ENCODE peak calls at places on chromosome 3, in seven cellular contexts. One of them, this sample, is unnamed.

GRCh38 chr3:24196526-24196925 is 251.4 kb downstream of the NR1D2 start:
- DNase-seq in memory B cell: no peak
- DNase-seq in activated T-cell treated with anti-CD3 and anti-CD28 coated beads for 1 hour: no peak
- DNase-seq in GM12891: no peak
- DNase-seq in Calu3: no peak
- DNase-seq in NCI-H460: no peak
- DNase-seq in stimulated activated CD8-positive, alpha-beta memory T cell treated with anti-CD3 and anti-CD28 coated beads, Interleukin-7, amount 100 ng/mL, for 24 hours: no peak
- DNase-seq in this sample: no peak

GRCh38 chr3:72696815-72697214 is 151.4 kb downstream of the SHQ1 start:
- DNase-seq in memory B cell: no peak
- DNase-seq in activated T-cell treated with anti-CD3 and anti-CD28 coated beads for 1 hour: no peak
- DNase-seq in GM12891: no peak
- DNase-seq in Calu3: no peak
- DNase-seq in NCI-H460: no peak
- DNase-seq in stimulated activated CD8-positive, alpha-beta memory T cell treated with anti-CD3 and anti-CD28 coated beads, Interleukin-7, amount 100 ng/mL, for 24 hours: no peak
- DNase-seq in this sample: no peak

GRCh38 chr3:123336001-123336400 is 112.9 kb downstream of the ADCY5 start:
- DNase-seq in memory B cell: no peak
- DNase-seq in activated T-cell treated with anti-CD3 and anti-CD28 coated beads for 1 hour: no peak
- DNase-seq in GM12891: no peak
- DNase-seq in Calu3: no peak
- DNase-seq in NCI-H460: no peak
- DNase-seq in stimulated activated CD8-positive, alpha-beta memory T cell treated with anti-CD3 and anti-CD28 coated beads, Interleukin-7, amount 100 ng/mL, for 24 hours: no peak
- DNase-seq in this sample: no peak

GRCh38 chr3:4716731-4717362 is 223.7 kb downstream of the ITPR1 start:
- DNase-seq in memory B cell: no peak
- DNase-seq in activated T-cell treated with anti-CD3 and anti-CD28 coated beads for 1 hour: no peak
- DNase-seq in GM12891: no peak
- DNase-seq in Calu3: no peak
- DNase-seq in NCI-H460: no peak
- DNase-seq in stimulated activated CD8-positive, alpha-beta memory T cell treated with anti-CD3 and anti-CD28 coated beads, Interleukin-7, amount 100 ng/mL, for 24 hours: no peak
- DNase-seq in this sample: no peak

GRCh38 chr3:71591106-71591505 is 7.6 kb upstream of the FOXP1 start:
- DNase-seq in memory B cell: no peak
- DNase-seq in activated T-cell treated with anti-CD3 and anti-CD28 coated beads for 1 hour: no peak
- DNase-seq in GM12891: no peak
- DNase-seq in Calu3: no peak
- DNase-seq in NCI-H460: no peak
- DNase-seq in stimulated activated CD8-positive, alpha-beta memory T cell treated with anti-CD3 and anti-CD28 coated beads, Interleukin-7, amount 100 ng/mL, for 24 hours: no peak
- DNase-seq in this sample: no peak

GRCh38 chr3:14795996-14796395 is 22.8 kb upstream of the FGD5 start:
- DNase-seq in memory B cell: no peak
- DNase-seq in activated T-cell treated with anti-CD3 and anti-CD28 coated beads for 1 hour: no peak
- DNase-seq in GM12891: no peak
- DNase-seq in Calu3: no peak
- DNase-seq in NCI-H460: no peak
- DNase-seq in stimulated activated CD8-positive, alpha-beta memory T cell treated with anti-CD3 and anti-CD28 coated beads, Interleukin-7, amount 100 ng/mL, for 24 hours: no peak
- DNase-seq in this sample: no peak

GRCh38 chr3:155701882-155702465 is 42.9 kb downstream of the PLCH1 start:
- DNase-seq in memory B cell: peak
- DNase-seq in activated T-cell treated with anti-CD3 and anti-CD28 coated beads for 1 hour: no peak
- DNase-seq in GM12891: no peak
- DNase-seq in Calu3: no peak
- DNase-seq in NCI-H460: peak
- DNase-seq in stimulated activated CD8-positive, alpha-beta memory T cell treated with anti-CD3 and anti-CD28 coated beads, Interleukin-7, amount 100 ng/mL, for 24 hours: no peak
- DNase-seq in this sample: no peak

GRCh38 chr3:32913790-32914446 is 37.5 kb upstream of the CCR4 start:
- DNase-seq in memory B cell: no peak
- DNase-seq in activated T-cell treated with anti-CD3 and anti-CD28 coated beads for 1 hour: no peak
- DNase-seq in GM12891: no peak
- DNase-seq in Calu3: no peak
- DNase-seq in NCI-H460: no peak
- DNase-seq in stimulated activated CD8-positive, alpha-beta memory T cell treated with anti-CD3 and anti-CD28 coated beads, Interleukin-7, amount 100 ng/mL, for 24 hours: no peak
- DNase-seq in this sample: no peak

GRCh38 chr3:186614266-186614596 is 1.4 kb downstream of the AHSG start:
- DNase-seq in memory B cell: no peak
- DNase-seq in activated T-cell treated with anti-CD3 and anti-CD28 coated beads for 1 hour: no peak
- DNase-seq in GM12891: no peak
- DNase-seq in Calu3: no peak
- DNase-seq in NCI-H460: no peak
- DNase-seq in stimulated activated CD8-positive, alpha-beta memory T cell treated with anti-CD3 and anti-CD28 coated beads, Interleukin-7, amount 100 ng/mL, for 24 hours: no peak
- DNase-seq in this sample: no peak

GRCh38 chr3:135844381-135844780 is 121.1 kb upstream of the PPP2R3A start:
- DNase-seq in memory B cell: no peak
- DNase-seq in activated T-cell treated with anti-CD3 and anti-CD28 coated beads for 1 hour: no peak
- DNase-seq in GM12891: no peak
- DNase-seq in Calu3: no peak
- DNase-seq in NCI-H460: no peak
- DNase-seq in stimulated activated CD8-positive, alpha-beta memory T cell treated with anti-CD3 and anti-CD28 coated beads, Interleukin-7, amount 100 ng/mL, for 24 hours: no peak
- DNase-seq in this sample: no peak

GRCh38 chr3:109927161-109927560 is 589.8 kb upstream of the DPPA4 start:
- DNase-seq in memory B cell: no peak
- DNase-seq in activated T-cell treated with anti-CD3 and anti-CD28 coated beads for 1 hour: no peak
- DNase-seq in GM12891: no peak
- DNase-seq in Calu3: peak
- DNase-seq in NCI-H460: peak
- DNase-seq in stimulated activated CD8-positive, alpha-beta memory T cell treated with anti-CD3 and anti-CD28 coated beads, Interleukin-7, amount 100 ng/mL, for 24 hours: no peak
- DNase-seq in this sample: peak

GRCh38 chr3:32420138-32420981 is 28.7 kb downstream of the CMTM7 start:
- DNase-seq in memory B cell: no peak
- DNase-seq in activated T-cell treated with anti-CD3 and anti-CD28 coated beads for 1 hour: no peak
- DNase-seq in GM12891: no peak
- DNase-seq in Calu3: peak
- DNase-seq in NCI-H460: no peak
- DNase-seq in stimulated activated CD8-positive, alpha-beta memory T cell treated with anti-CD3 and anti-CD28 coated beads, Interleukin-7, amount 100 ng/mL, for 24 hours: no peak
- DNase-seq in this sample: no peak

GRCh38 chr3:150495563-150496168 is 50.6 kb downstream of the SERP1 start:
- DNase-seq in memory B cell: peak
- DNase-seq in activated T-cell treated with anti-CD3 and anti-CD28 coated beads for 1 hour: no peak
- DNase-seq in GM12891: no peak
- DNase-seq in Calu3: peak
- DNase-seq in NCI-H460: peak
- DNase-seq in stimulated activated CD8-positive, alpha-beta memory T cell treated with anti-CD3 and anti-CD28 coated beads, Interleukin-7, amount 100 ng/mL, for 24 hours: no peak
- DNase-seq in this sample: no peak

GRCh38 chr3:132535575-132536441 is 61.3 kb upstream of the ACKR4 start:
- DNase-seq in memory B cell: peak
- DNase-seq in activated T-cell treated with anti-CD3 and anti-CD28 coated beads for 1 hour: peak
- DNase-seq in GM12891: no peak
- DNase-seq in Calu3: peak
- DNase-seq in NCI-H460: peak
- DNase-seq in stimulated activated CD8-positive, alpha-beta memory T cell treated with anti-CD3 and anti-CD28 coated beads, Interleukin-7, amount 100 ng/mL, for 24 hours: peak
- DNase-seq in this sample: no peak

GRCh38 chr3:28951773-28952556 is 328.9 kb upstream of the RBMS3 start:
- DNase-seq in memory B cell: no peak
- DNase-seq in activated T-cell treated with anti-CD3 and anti-CD28 coated beads for 1 hour: no peak
- DNase-seq in GM12891: no peak
- DNase-seq in Calu3: no peak
- DNase-seq in NCI-H460: no peak
- DNase-seq in stimulated activated CD8-positive, alpha-beta memory T cell treated with anti-CD3 and anti-CD28 coated beads, Interleukin-7, amount 100 ng/mL, for 24 hours: no peak
- DNase-seq in this sample: no peak

GRCh38 chr3:10927551-10927950 is 65.0 kb upstream of the SLC6A1 start:
- DNase-seq in memory B cell: no peak
- DNase-seq in activated T-cell treated with anti-CD3 and anti-CD28 coated beads for 1 hour: no peak
- DNase-seq in GM12891: no peak
- DNase-seq in Calu3: no peak
- DNase-seq in NCI-H460: no peak
- DNase-seq in stimulated activated CD8-positive, alpha-beta memory T cell treated with anti-CD3 and anti-CD28 coated beads, Interleukin-7, amount 100 ng/mL, for 24 hours: no peak
- DNase-seq in this sample: no peak

GRCh38 chr3:50089603-50089945 is 855 bp downstream of the RBM5 start:
- DNase-seq in memory B cell: no peak
- DNase-seq in activated T-cell treated with anti-CD3 and anti-CD28 coated beads for 1 hour: no peak
- DNase-seq in GM12891: no peak
- DNase-seq in Calu3: no peak
- DNase-seq in NCI-H460: no peak
- DNase-seq in stimulated activated CD8-positive, alpha-beta memory T cell treated with anti-CD3 and anti-CD28 coated beads, Interleukin-7, amount 100 ng/mL, for 24 hours: peak
- DNase-seq in this sample: no peak

GRCh38 chr3:169085827-169086226 is 577.7 kb downstream of the MECOM start:
- DNase-seq in memory B cell: no peak
- DNase-seq in activated T-cell treated with anti-CD3 and anti-CD28 coated beads for 1 hour: no peak
- DNase-seq in GM12891: no peak
- DNase-seq in Calu3: no peak
- DNase-seq in NCI-H460: no peak
- DNase-seq in stimulated activated CD8-positive, alpha-beta memory T cell treated with anti-CD3 and anti-CD28 coated beads, Interleukin-7, amount 100 ng/mL, for 24 hours: no peak
- DNase-seq in this sample: peak

GRCh38 chr3:88031543-88032148 is 27.2 kb downstream of the CGGBP1 start:
- DNase-seq in memory B cell: peak
- DNase-seq in activated T-cell treated with anti-CD3 and anti-CD28 coated beads for 1 hour: no peak
- DNase-seq in GM12891: no peak
- DNase-seq in Calu3: no peak
- DNase-seq in NCI-H460: peak
- DNase-seq in stimulated activated CD8-positive, alpha-beta memory T cell treated with anti-CD3 and anti-CD28 coated beads, Interleukin-7, amount 100 ng/mL, for 24 hours: no peak
- DNase-seq in this sample: no peak

GRCh38 chr3:52671676-52672075 is 14.0 kb downstream of the PBRM1 start:
- DNase-seq in memory B cell: no peak
- DNase-seq in activated T-cell treated with anti-CD3 and anti-CD28 coated beads for 1 hour: no peak
- DNase-seq in GM12891: no peak
- DNase-seq in Calu3: no peak
- DNase-seq in NCI-H460: no peak
- DNase-seq in stimulated activated CD8-positive, alpha-beta memory T cell treated with anti-CD3 and anti-CD28 coated beads, Interleukin-7, amount 100 ng/mL, for 24 hours: no peak
- DNase-seq in this sample: no peak